ENCODE peak calls at places on chromosomes 13 and 19, in seven cellular contexts. S is ACHN, I is RWPE1, O is NCI-H1092, A is glomerular endothelial cell, F is tibial artery, L is hypothalamus. D is an unnamed sample.

GRCh38 chr13:80871481-80871880 is 530.6 kb upstream of the SPRY2 start:
- DNase-seq in F (no peak), O (no peak), I (peak; percentile 13), A (peak; percentile 72), S (no peak), L (no peak), D (no peak)

GRCh38 chr19:47436712-47437401 is 17.5 kb upstream of the MEIS3 start:
- DNase-seq in A (peak; percentile 20), O (peak; percentile 60), L (peak; percentile 57), F (peak; percentile 63), I (peak; percentile 68), S (peak; percentile 55), D (peak; percentile 39)

GRCh38 chr19:57664269-57665127 is 4.2 kb upstream of the ZSCAN4 start:
- DNase-seq in S (peak; percentile 32), O (peak; percentile 14), F (no peak), L (peak; percentile 33), I (peak; percentile 30), A (no peak), D (peak; percentile 23)

GRCh38 chr13:33112745-33113144 is 96.5 kb downstream of the KL start:
- DNase-seq in F (no peak), O (no peak), A (no peak), L (no peak), S (no peak), I (no peak), D (no peak)

GRCh38 chr19:41409288-41409687 is 11.7 kb downstream of the BCKDHA start:
- DNase-seq in O (no peak), F (no peak), A (no peak), S (peak; percentile 67), L (no peak), I (peak; percentile 43), D (no peak)

GRCh38 chr13:76663941-76664340 is 222.3 kb downstream of the KCTD12 start:
- DNase-seq in O (no peak), I (no peak), F (no peak), L (no peak), A (no peak), S (no peak), D (no peak)

GRCh38 chr13:25103711-25104110 is 7.8 kb downstream of the PABPC3 start:
- DNase-seq in I (no peak), O (no peak), A (no peak), S (no peak), L (no peak), F (no peak), D (no peak)

GRCh38 chr13:50990540-50991506 is 81.2 kb downstream of the RNASEH2B start:
- DNase-seq in I (no peak), S (no peak), A (no peak), O (peak; percentile 54), L (no peak), F (peak; percentile 82), D (no peak)

GRCh38 chr13:80363890-80364503 is 23.1 kb upstream of the SPRY2 start:
- DNase-seq in L (no peak), A (no peak), I (peak; percentile 24), F (no peak), S (peak; percentile 36), O (peak; percentile 24), D (no peak)

GRCh38 chr19:49907745-49908446 is 11.2 kb upstream of the IL4I1 start:
- DNase-seq in F (no peak), O (no peak), S (no peak), A (no peak), L (no peak), I (no peak), D (no peak)

GRCh38 chr13:25927966-25928365 is 123.8 kb downstream of the SHISA2 start:
- DNase-seq in F (no peak), A (no peak), O (peak; percentile 14), L (no peak), I (no peak), S (no peak), D (no peak)

GRCh38 chr13:37959284-37959683 is 89.7 kb upstream of the TRPC4 start:
- DNase-seq in A (no peak), L (no peak), I (no peak), F (no peak), S (no peak), O (no peak), D (no peak)

GRCh38 chr13:94344126-94344863 is 135.2 kb downstream of the DCT start:
- DNase-seq in L (no peak), S (no peak), O (no peak), F (no peak), I (no peak), A (no peak), D (no peak)

GRCh38 chr13:67643656-67644055 is 413.5 kb upstream of the PCDH9 start:
- DNase-seq in A (no peak), L (no peak), S (no peak), O (no peak), I (no peak), F (no peak), D (no peak)

GRCh38 chr13:43005460-43006236 is 13.6 kb upstream of the EPSTI1 start:
- DNase-seq in L (no peak), I (peak; percentile 42), A (no peak), F (no peak), O (no peak), S (peak; percentile 17), D (no peak)

GRCh38 chr13:27022571-27023311 is 148.9 kb downstream of the USP12 start:
- DNase-seq in O (peak; percentile 34), A (no peak), F (no peak), L (peak; percentile 32), I (no peak), S (no peak), D (no peak)

GRCh38 chr19:3296034-3296433 is 70.3 kb upstream of the NFIC start:
- DNase-seq in S (no peak), O (no peak), F (no peak), A (no peak), L (no peak), I (no peak), D (no peak)

GRCh38 chr13:32988588-32989256 is 27.5 kb upstream of the KL start:
- DNase-seq in S (no peak), A (no peak), L (no peak), I (no peak), F (no peak), O (no peak), D (no peak)

GRCh38 chr19:29715695-29716581 is 877 bp upstream of the C19orf12 start:
- DNase-seq in F (no peak), A (no peak), S (peak; percentile 6), O (no peak), L (no peak), I (no peak), D (no peak)

GRCh38 chr19:42270346-42271044 is 1.4 kb downstream of the CIC start:
- DNase-seq in L (peak; percentile 37), S (peak; percentile 62), F (peak; percentile 66), I (peak; percentile 59), O (no peak), A (no peak), D (peak; percentile 71)